ENCODE peak calls at places on chromosomes 13 and 19, in ten cellular contexts. One of them, this sample, is unnamed.

GRCh38 chr13:27403727-27404385 is 20.6 kb upstream of the GTF3A start:
- DNase-seq in HCT116: no peak
- DNase-seq in suprapubic skin: no peak
- DNase-seq in vagina: no peak
- DNase-seq in body of pancreas: peak; percentile 83
- DNase-seq in GM12891: no peak
- DNase-seq in NB4: no peak
- DNase-seq in breast epithelium: no peak
- DNase-seq in IMR-90: no peak
- DNase-seq in heart left ventricle: no peak
- DNase-seq in this sample: no peak

GRCh38 chr19:51001495-51001894 is at the start of gene KLK8:
- DNase-seq in NB4: no peak
- DNase-seq in IMR-90: no peak
- DNase-seq in vagina: no peak
- DNase-seq in heart left ventricle: no peak
- DNase-seq in HCT116: no peak
- DNase-seq in breast epithelium: no peak
- DNase-seq in suprapubic skin: no peak
- DNase-seq in GM12891: no peak
- DNase-seq in body of pancreas: no peak
- DNase-seq in this sample: no peak

GRCh38 chr19:6690160-6690885 is 20.4 kb upstream of the TNFSF14 start:
- DNase-seq in IMR-90: no peak
- DNase-seq in heart left ventricle: no peak
- DNase-seq in body of pancreas: no peak
- DNase-seq in breast epithelium: no peak
- DNase-seq in suprapubic skin: no peak
- DNase-seq in GM12891: no peak
- DNase-seq in NB4: no peak
- DNase-seq in vagina: no peak
- DNase-seq in HCT116: no peak
- DNase-seq in this sample: no peak

GRCh38 chr13:98905199-98905598 is 72.7 kb downstream of the DOCK9 start:
- DNase-seq in vagina: no peak
- DNase-seq in GM12891: no peak
- DNase-seq in suprapubic skin: no peak
- DNase-seq in NB4: no peak
- DNase-seq in HCT116: no peak
- DNase-seq in breast epithelium: no peak
- DNase-seq in body of pancreas: no peak
- DNase-seq in heart left ventricle: no peak
- DNase-seq in IMR-90: no peak
- DNase-seq in this sample: no peak

GRCh38 chr13:80477641-80478443 is 136.9 kb upstream of the SPRY2 start:
- DNase-seq in IMR-90: no peak
- DNase-seq in heart left ventricle: no peak
- DNase-seq in body of pancreas: no peak
- DNase-seq in suprapubic skin: no peak
- DNase-seq in HCT116: no peak
- DNase-seq in vagina: no peak
- DNase-seq in NB4: no peak
- DNase-seq in breast epithelium: no peak
- DNase-seq in GM12891: no peak
- DNase-seq in this sample: no peak

GRCh38 chr13:24564881-24565280 is 52.3 kb upstream of the PARP4 start:
- DNase-seq in IMR-90: no peak
- DNase-seq in GM12891: no peak
- DNase-seq in suprapubic skin: no peak
- DNase-seq in breast epithelium: no peak
- DNase-seq in vagina: no peak
- DNase-seq in body of pancreas: no peak
- DNase-seq in HCT116: no peak
- DNase-seq in NB4: no peak
- DNase-seq in heart left ventricle: no peak
- DNase-seq in this sample: no peak

GRCh38 chr13:42803563-42804212 is 22.3 kb downstream of the FAM216B start:
- DNase-seq in body of pancreas: no peak
- DNase-seq in IMR-90: peak; percentile 85
- DNase-seq in vagina: no peak
- DNase-seq in GM12891: no peak
- DNase-seq in heart left ventricle: no peak
- DNase-seq in suprapubic skin: no peak
- DNase-seq in breast epithelium: no peak
- DNase-seq in NB4: no peak
- DNase-seq in HCT116: no peak
- DNase-seq in this sample: no peak

GRCh38 chr13:90757127-90757680 is 590.3 kb upstream of the MIR17HG start:
- DNase-seq in vagina: no peak
- DNase-seq in breast epithelium: no peak
- DNase-seq in suprapubic skin: no peak
- DNase-seq in IMR-90: no peak
- DNase-seq in NB4: no peak
- DNase-seq in heart left ventricle: no peak
- DNase-seq in GM12891: no peak
- DNase-seq in body of pancreas: no peak
- DNase-seq in HCT116: no peak
- DNase-seq in this sample: no peak

GRCh38 chr13:98478134-98479129 is 98.5 kb downstream of the STK24 start:
- DNase-seq in body of pancreas: no peak
- DNase-seq in suprapubic skin: peak; percentile 59
- DNase-seq in heart left ventricle: no peak
- DNase-seq in GM12891: no peak
- DNase-seq in vagina: no peak
- DNase-seq in HCT116: no peak
- DNase-seq in breast epithelium: no peak
- DNase-seq in IMR-90: peak; percentile 36
- DNase-seq in NB4: peak; percentile 90
- DNase-seq in this sample: peak; percentile 57

GRCh38 chr19:15672580-15673175 is at the start of gene CYP4F12:
- DNase-seq in NB4: peak; percentile 42
- DNase-seq in GM12891: no peak
- DNase-seq in breast epithelium: peak; percentile 67
- DNase-seq in suprapubic skin: peak; percentile 85
- DNase-seq in body of pancreas: peak; percentile 60
- DNase-seq in HCT116: peak; percentile 49
- DNase-seq in heart left ventricle: peak; percentile 83
- DNase-seq in vagina: peak; percentile 95
- DNase-seq in IMR-90: no peak
- DNase-seq in this sample: peak; percentile 95

GRCh38 chr19:56927294-56927693 is 86.8 kb upstream of the PEG3 start:
- DNase-seq in breast epithelium: no peak
- DNase-seq in IMR-90: no peak
- DNase-seq in suprapubic skin: no peak
- DNase-seq in heart left ventricle: no peak
- DNase-seq in body of pancreas: no peak
- DNase-seq in GM12891: no peak
- DNase-seq in HCT116: no peak
- DNase-seq in NB4: no peak
- DNase-seq in vagina: no peak
- DNase-seq in this sample: no peak

GRCh38 chr19:14542721-14543328 is 13.4 kb downstream of the TECR start:
- DNase-seq in HCT116: no peak
- DNase-seq in breast epithelium: no peak
- DNase-seq in IMR-90: no peak
- DNase-seq in heart left ventricle: no peak
- DNase-seq in body of pancreas: no peak
- DNase-seq in suprapubic skin: no peak
- DNase-seq in vagina: no peak
- DNase-seq in NB4: peak; percentile 22
- DNase-seq in GM12891: no peak
- DNase-seq in this sample: no peak

GRCh38 chr19:14533450-14533849 is 4.1 kb downstream of the TECR start:
- DNase-seq in IMR-90: no peak
- DNase-seq in HCT116: no peak
- DNase-seq in vagina: no peak
- DNase-seq in breast epithelium: no peak
- DNase-seq in GM12891: no peak
- DNase-seq in NB4: no peak
- DNase-seq in body of pancreas: no peak
- DNase-seq in heart left ventricle: no peak
- DNase-seq in suprapubic skin: no peak
- DNase-seq in this sample: no peak

GRCh38 chr19:14540741-14541525 is 11.5 kb downstream of the TECR start:
- DNase-seq in heart left ventricle: no peak
- DNase-seq in IMR-90: no peak
- DNase-seq in body of pancreas: no peak
- DNase-seq in vagina: no peak
- DNase-seq in suprapubic skin: no peak
- DNase-seq in breast epithelium: no peak
- DNase-seq in GM12891: no peak
- DNase-seq in HCT116: no peak
- DNase-seq in NB4: no peak
- DNase-seq in this sample: no peak

GRCh38 chr19:14536926-14537692 is 7.7 kb downstream of the TECR start:
- DNase-seq in heart left ventricle: peak; percentile 72
- DNase-seq in breast epithelium: peak; percentile 78
- DNase-seq in HCT116: peak; percentile 88
- DNase-seq in GM12891: no peak
- DNase-seq in body of pancreas: peak; percentile 93
- DNase-seq in suprapubic skin: peak; percentile 85
- DNase-seq in NB4: peak; percentile 53
- DNase-seq in vagina: no peak
- DNase-seq in IMR-90: no peak
- DNase-seq in this sample: peak; percentile 71
- TF ChIP-seq POLR2A in heart left ventricle: no peak
- TF ChIP-seq POLR2A in breast epithelium: no peak
- TF ChIP-seq POLR2A in HCT116: no peak
- TF ChIP-seq POLR2A in GM12891: no peak
- TF ChIP-seq POLR2A in body of pancreas: peak; percentile 58
- TF ChIP-seq POLR2A in suprapubic skin: no peak
- TF ChIP-seq POLR2A in NB4: no peak
- TF ChIP-seq POLR2A in vagina: no peak
- TF ChIP-seq POLR2A in IMR-90: no peak
- TF ChIP-seq POLR2A in this sample: no peak

GRCh38 chr19:2624537-2625091 is 77.9 kb downstream of the GNG7 start:
- DNase-seq in heart left ventricle: peak; percentile 68
- DNase-seq in vagina: no peak
- DNase-seq in NB4: peak; percentile 69
- DNase-seq in suprapubic skin: no peak
- DNase-seq in IMR-90: no peak
- DNase-seq in GM12891: no peak
- DNase-seq in breast epithelium: no peak
- DNase-seq in HCT116: no peak
- DNase-seq in body of pancreas: peak; percentile 48
- DNase-seq in this sample: no peak
- TF ChIP-seq POLR2A in heart left ventricle: no peak
- TF ChIP-seq POLR2A in vagina: no peak
- TF ChIP-seq POLR2A in NB4: no peak
- TF ChIP-seq POLR2A in suprapubic skin: no peak
- TF ChIP-seq POLR2A in IMR-90: no peak
- TF ChIP-seq POLR2A in GM12891: no peak
- TF ChIP-seq POLR2A in breast epithelium: no peak
- TF ChIP-seq POLR2A in HCT116: no peak
- TF ChIP-seq POLR2A in body of pancreas: no peak
- TF ChIP-seq POLR2A in this sample: no peak

GRCh38 chr19:18009412-18010066 is 1.6 kb downstream of the ARRDC2 start:
- DNase-seq in suprapubic skin: no peak
- DNase-seq in vagina: no peak
- DNase-seq in heart left ventricle: no peak
- DNase-seq in IMR-90: peak; percentile 17
- DNase-seq in GM12891: no peak
- DNase-seq in body of pancreas: no peak
- DNase-seq in NB4: peak; percentile 44
- DNase-seq in breast epithelium: no peak
- DNase-seq in HCT116: no peak
- DNase-seq in this sample: no peak

GRCh38 chr19:18008814-18009213 is 844 bp downstream of the ARRDC2 start:
- DNase-seq in HCT116: no peak
- DNase-seq in heart left ventricle: no peak
- DNase-seq in NB4: no peak
- DNase-seq in IMR-90: no peak
- DNase-seq in body of pancreas: no peak
- DNase-seq in suprapubic skin: no peak
- DNase-seq in breast epithelium: no peak
- DNase-seq in vagina: no peak
- DNase-seq in GM12891: no peak
- DNase-seq in this sample: no peak

GRCh38 chr19:18007605-18007938 is 398 bp upstream of the ARRDC2 start:
- DNase-seq in HCT116: no peak
- DNase-seq in GM12891: no peak
- DNase-seq in heart left ventricle: no peak
- DNase-seq in suprapubic skin: peak; percentile 70
- DNase-seq in vagina: no peak
- DNase-seq in IMR-90: no peak
- DNase-seq in NB4: no peak
- DNase-seq in breast epithelium: no peak
- DNase-seq in body of pancreas: no peak
- DNase-seq in this sample: no peak

GRCh38 chr19:18006895-18007604 is 920 bp upstream of the ARRDC2 start:
- DNase-seq in IMR-90: peak; percentile 62
- DNase-seq in breast epithelium: peak; percentile 80
- DNase-seq in GM12891: peak; percentile 86
- DNase-seq in suprapubic skin: peak; percentile 83
- DNase-seq in HCT116: no peak
- DNase-seq in heart left ventricle: peak; percentile 88
- DNase-seq in body of pancreas: peak; percentile 85
- DNase-seq in NB4: peak; percentile 77
- DNase-seq in vagina: no peak
- DNase-seq in this sample: peak; percentile 97

GRCh38 chr19:18007939-18008673 is at the start of gene ARRDC2:
- DNase-seq in body of pancreas: peak; percentile 94
- DNase-seq in HCT116: no peak
- DNase-seq in vagina: no peak
- DNase-seq in IMR-90: peak; percentile 87
- DNase-seq in GM12891: peak; percentile 97
- DNase-seq in breast epithelium: peak; percentile 88
- DNase-seq in NB4: peak; percentile 60
- DNase-seq in suprapubic skin: peak; percentile 95
- DNase-seq in heart left ventricle: peak; percentile 93
- DNase-seq in this sample: peak; percentile 98
- TF ChIP-seq POLR2A in body of pancreas: peak; percentile 32
- TF ChIP-seq POLR2A in HCT116: no peak
- TF ChIP-seq POLR2A in vagina: no peak
- TF ChIP-seq POLR2A in IMR-90: peak; percentile 25
- TF ChIP-seq POLR2A in GM12891: no peak
- TF ChIP-seq POLR2A in breast epithelium: no peak
- TF ChIP-seq POLR2A in NB4: no peak
- TF ChIP-seq POLR2A in suprapubic skin: no peak
- TF ChIP-seq POLR2A in heart left ventricle: peak; percentile 77
- TF ChIP-seq POLR2A in this sample: no peak

DNA sequence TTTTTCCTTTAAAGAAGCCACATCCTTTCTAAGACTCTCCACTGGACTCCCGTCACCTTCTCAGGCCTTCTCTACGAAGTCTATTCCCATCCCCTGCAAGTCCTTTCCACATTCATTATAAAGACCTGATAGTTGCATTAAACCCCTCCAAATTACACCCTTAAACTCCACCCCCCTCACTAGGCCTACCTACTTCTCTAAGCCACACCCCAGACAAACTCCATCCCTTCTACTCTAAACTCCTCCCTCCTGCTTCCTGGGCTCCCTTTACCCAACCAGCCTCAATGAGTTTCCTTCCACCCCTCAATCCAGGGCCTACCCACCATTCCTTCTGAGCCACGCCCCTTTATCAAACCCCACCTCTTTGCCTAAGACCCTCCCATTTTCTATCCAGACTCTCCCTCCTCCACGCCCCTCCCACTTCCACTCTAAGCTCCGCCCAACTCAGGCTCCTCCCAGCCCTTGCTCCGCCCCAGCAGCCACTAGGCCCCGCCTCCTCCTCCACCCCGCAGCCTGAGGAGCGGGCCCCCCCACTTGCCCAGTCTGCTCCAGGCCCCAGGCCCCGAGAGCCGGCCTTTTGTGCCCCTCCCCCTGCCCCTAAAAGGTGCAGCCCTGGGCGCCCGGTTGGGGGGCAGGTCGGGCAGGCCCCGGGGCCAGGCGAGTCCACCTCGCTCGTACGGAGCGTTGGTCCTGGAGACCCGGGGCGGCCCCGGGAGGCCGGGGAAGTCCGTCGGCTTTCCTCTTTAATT is 424 bp downstream of the FIZ1 start:
- DNase-seq in GM12891: peak; percentile 78
- DNase-seq in breast epithelium: peak; percentile 91
- DNase-seq in IMR-90: peak; percentile 96
- DNase-seq in vagina: no peak
- DNase-seq in NB4: peak; percentile 91
- DNase-seq in suprapubic skin: peak; percentile 97
- DNase-seq in heart left ventricle: peak; percentile 92
- DNase-seq in HCT116: peak; percentile 98
- DNase-seq in body of pancreas: peak; percentile 92
- DNase-seq in this sample: peak; percentile 91
- TF ChIP-seq POLR2A in GM12891: no peak
- TF ChIP-seq POLR2A in breast epithelium: no peak
- TF ChIP-seq POLR2A in IMR-90: peak; percentile 78
- TF ChIP-seq POLR2A in vagina: peak; percentile 25
- TF ChIP-seq POLR2A in NB4: no peak
- TF ChIP-seq POLR2A in suprapubic skin: no peak
- TF ChIP-seq POLR2A in heart left ventricle: peak; percentile 58
- TF ChIP-seq POLR2A in HCT116: no peak
- TF ChIP-seq POLR2A in body of pancreas: peak; percentile 51
- TF ChIP-seq POLR2A in this sample: no peak